ENCODE peak calls at places on chromosomes 1 and 21, in five cellular contexts. One of them, this sample, is unnamed.

GRCh38 chr1:88684482-88685238 is 587 bp downstream of the PKN2 start:
- DNase-seq in CD8-positive, alpha-beta memory T cell: peak; percentile 56
- DNase-seq in A549: peak; percentile 40
- DNase-seq in adrenal gland: peak; percentile 47
- DNase-seq in breast epithelium: peak; percentile 52
- DNase-seq in this sample: peak; percentile 63

GRCh38 chr1:41846595-41846994 is 72.1 kb downstream of the HIVEP3 start:
- DNase-seq in CD8-positive, alpha-beta memory T cell: no peak
- DNase-seq in A549: no peak
- DNase-seq in adrenal gland: no peak
- DNase-seq in breast epithelium: no peak
- DNase-seq in this sample: no peak

GRCh38 chr21:18987515-18988026 is 584.0 kb upstream of the TMPRSS15 start:
- DNase-seq in CD8-positive, alpha-beta memory T cell: no peak
- DNase-seq in A549: no peak
- DNase-seq in adrenal gland: no peak
- DNase-seq in breast epithelium: no peak
- DNase-seq in this sample: no peak

GRCh38 chr1:21775985-21776562 is 6.9 kb downstream of the USP48 start:
- DNase-seq in CD8-positive, alpha-beta memory T cell: no peak
- DNase-seq in A549: no peak
- DNase-seq in adrenal gland: no peak
- DNase-seq in breast epithelium: no peak
- DNase-seq in this sample: no peak

GRCh38 chr1:19811206-19811851 is 3.8 kb downstream of the RNF186 start:
- DNase-seq in CD8-positive, alpha-beta memory T cell: peak; percentile 12
- DNase-seq in A549: peak; percentile 24
- DNase-seq in adrenal gland: peak; percentile 62
- DNase-seq in breast epithelium: peak; percentile 62
- DNase-seq in this sample: no peak

GRCh38 chr1:199460933-199461332 is 566.6 kb upstream of the NR5A2 start:
- DNase-seq in CD8-positive, alpha-beta memory T cell: no peak
- DNase-seq in A549: no peak
- DNase-seq in adrenal gland: no peak
- DNase-seq in breast epithelium: no peak
- DNase-seq in this sample: no peak

GRCh38 chr1:169117014-169117413 is 10.5 kb downstream of the ATP1B1 start:
- DNase-seq in CD8-positive, alpha-beta memory T cell: no peak
- DNase-seq in A549: no peak
- DNase-seq in adrenal gland: no peak
- DNase-seq in breast epithelium: no peak
- DNase-seq in this sample: no peak

GRCh38 chr1:5953386-5953785 is 38.8 kb downstream of the NPHP4 start:
- DNase-seq in CD8-positive, alpha-beta memory T cell: no peak
- DNase-seq in A549: no peak
- DNase-seq in adrenal gland: no peak
- DNase-seq in breast epithelium: peak; percentile 33
- DNase-seq in this sample: no peak

GRCh38 chr21:40377135-40377534 is 469.8 kb downstream of the DSCAM start:
- DNase-seq in CD8-positive, alpha-beta memory T cell: no peak
- DNase-seq in A549: no peak
- DNase-seq in adrenal gland: no peak
- DNase-seq in breast epithelium: no peak
- DNase-seq in this sample: no peak

GRCh38 chr1:207801819-207802218 is 50.0 kb downstream of the CD46 start:
- DNase-seq in CD8-positive, alpha-beta memory T cell: no peak
- DNase-seq in A549: no peak
- DNase-seq in adrenal gland: no peak
- DNase-seq in breast epithelium: no peak
- DNase-seq in this sample: no peak

GRCh38 chr1:224786533-224787249 is 142.8 kb upstream of the DNAH14 start:
- DNase-seq in CD8-positive, alpha-beta memory T cell: no peak
- DNase-seq in A549: no peak
- DNase-seq in adrenal gland: no peak
- DNase-seq in breast epithelium: no peak
- DNase-seq in this sample: peak; percentile 12

GRCh38 chr1:167185062-167185461 is 35.6 kb upstream of the POU2F1 start:
- DNase-seq in CD8-positive, alpha-beta memory T cell: no peak
- DNase-seq in A549: no peak
- DNase-seq in adrenal gland: no peak
- DNase-seq in breast epithelium: no peak
- DNase-seq in this sample: no peak

GRCh38 chr1:20440785-20441200 is 45.2 kb downstream of the CAMK2N1 start:
- DNase-seq in CD8-positive, alpha-beta memory T cell: peak; percentile 16
- DNase-seq in A549: peak; percentile 76
- DNase-seq in adrenal gland: peak; percentile 77
- DNase-seq in breast epithelium: peak; percentile 49
- DNase-seq in this sample: peak; percentile 84

GRCh38 chr1:42365118-42365517 is 15.5 kb upstream of the RIMKLA start:
- DNase-seq in CD8-positive, alpha-beta memory T cell: no peak
- DNase-seq in A549: no peak
- DNase-seq in adrenal gland: no peak
- DNase-seq in breast epithelium: no peak
- DNase-seq in this sample: no peak

GRCh38 chr21:36126166-36126565 is 8.7 kb upstream of the CBR3 start:
- DNase-seq in CD8-positive, alpha-beta memory T cell: no peak
- DNase-seq in A549: no peak
- DNase-seq in adrenal gland: no peak
- DNase-seq in breast epithelium: no peak
- DNase-seq in this sample: no peak

GRCh38 chr1:38929476-38929875 is 12.2 kb downstream of the RHBDL2 start:
- DNase-seq in CD8-positive, alpha-beta memory T cell: no peak
- DNase-seq in A549: no peak
- DNase-seq in adrenal gland: no peak
- DNase-seq in breast epithelium: no peak
- DNase-seq in this sample: no peak

GRCh38 chr21:14454642-14455009 is 71.7 kb upstream of the HSPA13 start:
- DNase-seq in CD8-positive, alpha-beta memory T cell: no peak
- DNase-seq in A549: no peak
- DNase-seq in adrenal gland: no peak
- DNase-seq in breast epithelium: no peak
- DNase-seq in this sample: no peak

GRCh38 chr21:14452842-14453241 is 69.9 kb upstream of the HSPA13 start:
- DNase-seq in CD8-positive, alpha-beta memory T cell: no peak
- DNase-seq in A549: no peak
- DNase-seq in adrenal gland: no peak
- DNase-seq in breast epithelium: no peak
- DNase-seq in this sample: no peak

GRCh38 chr21:14452031-14452778 is 69.3 kb upstream of the HSPA13 start:
- DNase-seq in CD8-positive, alpha-beta memory T cell: no peak
- DNase-seq in A549: no peak
- DNase-seq in adrenal gland: no peak
- DNase-seq in breast epithelium: no peak
- DNase-seq in this sample: no peak

GRCh38 chr21:14453339-14453738 is 70.4 kb upstream of the HSPA13 start:
- DNase-seq in CD8-positive, alpha-beta memory T cell: no peak
- DNase-seq in A549: no peak
- DNase-seq in adrenal gland: no peak
- DNase-seq in breast epithelium: no peak
- DNase-seq in this sample: no peak

DNA sequence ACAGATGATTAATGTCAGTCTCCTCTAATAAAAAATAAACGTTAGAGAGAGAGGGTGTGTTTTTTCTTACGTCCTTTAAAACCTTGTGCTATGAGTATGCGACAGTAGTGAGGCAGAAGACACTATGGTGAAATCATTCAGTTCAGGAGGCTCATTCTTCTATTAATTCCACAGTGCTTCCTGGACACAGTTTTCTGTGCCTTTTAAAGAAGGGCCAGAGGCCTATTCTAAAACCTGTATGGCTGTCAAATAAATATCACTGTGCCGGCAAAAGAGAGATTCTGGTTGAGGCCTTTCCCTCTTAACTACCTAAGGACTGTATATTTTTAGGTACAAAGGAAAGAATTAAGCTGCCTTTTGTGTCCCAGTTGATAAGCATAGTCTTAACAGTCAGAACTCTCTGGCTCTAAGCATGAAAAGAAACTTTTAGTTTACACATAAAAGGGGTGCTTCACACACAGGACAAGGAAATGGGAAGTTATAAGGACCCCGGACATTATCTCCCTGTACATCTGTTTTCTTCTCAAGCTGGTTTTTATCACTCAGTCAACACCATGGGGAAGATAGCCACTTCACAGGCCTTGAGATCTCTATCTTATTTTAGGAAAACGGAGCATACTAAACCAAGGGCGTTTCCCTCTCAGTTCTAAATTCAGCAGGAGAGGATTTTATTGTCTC is 71.2 kb upstream of the HSPA13 start:
- DNase-seq in CD8-positive, alpha-beta memory T cell: no peak
- DNase-seq in A549: no peak
- DNase-seq in adrenal gland: no peak
- DNase-seq in breast epithelium: no peak
- DNase-seq in this sample: no peak
- H3K27ac ChIP-seq in CD8-positive, alpha-beta memory T cell: peak overlapping the region; percentile 83
- H3K27ac ChIP-seq in A549: no peak overlapping the region
- H3K27ac ChIP-seq in adrenal gland: no peak overlapping the region
- H3K27ac ChIP-seq in breast epithelium: no peak overlapping the region
- H3K27ac ChIP-seq in this sample: no peak overlapping the region

GRCh38 chr1:115726161-115726560 is 42.4 kb downstream of the CASQ2 start:
- DNase-seq in CD8-positive, alpha-beta memory T cell: no peak
- DNase-seq in A549: no peak
- DNase-seq in adrenal gland: no peak
- DNase-seq in breast epithelium: no peak
- DNase-seq in this sample: no peak
- H3K27ac ChIP-seq in CD8-positive, alpha-beta memory T cell: no peak overlapping the region
- H3K27ac ChIP-seq in A549: no peak overlapping the region
- H3K27ac ChIP-seq in adrenal gland: no peak overlapping the region
- H3K27ac ChIP-seq in breast epithelium: no peak overlapping the region
- H3K27ac ChIP-seq in this sample: no peak overlapping the region

GRCh38 chr1:205689479-205689878 is 9.2 kb upstream of the SLC45A3 start:
- DNase-seq in CD8-positive, alpha-beta memory T cell: no peak
- DNase-seq in A549: no peak
- DNase-seq in adrenal gland: no peak
- DNase-seq in breast epithelium: no peak
- DNase-seq in this sample: no peak
- H3K27ac ChIP-seq in CD8-positive, alpha-beta memory T cell: no peak overlapping the region
- H3K27ac ChIP-seq in A549: no peak overlapping the region
- H3K27ac ChIP-seq in adrenal gland: no peak overlapping the region
- H3K27ac ChIP-seq in breast epithelium: no peak overlapping the region
- H3K27ac ChIP-seq in this sample: no peak overlapping the region

DNA sequence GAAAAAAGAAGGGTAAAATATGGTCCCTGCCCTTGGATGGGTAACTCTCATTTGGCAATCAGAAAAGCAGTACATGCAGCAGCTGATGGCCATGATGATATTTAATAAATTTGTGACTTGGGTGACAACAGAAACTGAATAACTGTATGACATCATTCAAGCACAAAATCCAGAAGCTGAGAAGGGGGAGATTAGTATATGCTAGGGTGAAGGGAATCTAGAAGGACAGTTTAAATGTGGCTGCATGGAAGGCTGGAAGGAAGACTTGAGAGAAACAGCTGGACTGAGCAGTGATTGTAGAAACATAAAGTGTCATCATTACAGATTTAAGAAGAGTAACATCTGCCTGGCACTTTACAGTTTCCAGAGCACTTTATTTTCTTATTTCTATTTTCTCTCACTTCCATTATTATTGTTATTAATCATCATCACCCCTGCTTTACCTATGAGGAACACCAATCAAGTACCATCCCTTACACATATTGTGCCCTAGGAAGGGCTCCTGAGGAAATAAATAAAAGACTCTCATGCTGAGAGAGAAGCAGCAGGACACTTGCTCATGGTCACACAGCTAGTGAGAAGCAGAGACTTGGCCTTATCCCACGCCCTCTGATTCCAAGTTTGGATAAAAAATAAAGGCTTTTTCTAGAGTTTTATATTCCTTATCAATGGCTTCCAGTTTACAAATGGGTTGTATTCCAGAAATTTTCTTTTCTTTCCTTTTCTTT is 207.2 kb downstream of the PBX1 start:
- DNase-seq in CD8-positive, alpha-beta memory T cell: no peak
- DNase-seq in A549: no peak
- DNase-seq in adrenal gland: no peak
- DNase-seq in breast epithelium: no peak
- DNase-seq in this sample: no peak
- H3K27ac ChIP-seq in CD8-positive, alpha-beta memory T cell: no peak overlapping the region
- H3K27ac ChIP-seq in A549: peak overlapping the region; percentile 90
- H3K27ac ChIP-seq in adrenal gland: peak overlapping the region; percentile 13
- H3K27ac ChIP-seq in breast epithelium: peak overlapping the region; percentile 28
- H3K27ac ChIP-seq in this sample: no peak overlapping the region

DNA sequence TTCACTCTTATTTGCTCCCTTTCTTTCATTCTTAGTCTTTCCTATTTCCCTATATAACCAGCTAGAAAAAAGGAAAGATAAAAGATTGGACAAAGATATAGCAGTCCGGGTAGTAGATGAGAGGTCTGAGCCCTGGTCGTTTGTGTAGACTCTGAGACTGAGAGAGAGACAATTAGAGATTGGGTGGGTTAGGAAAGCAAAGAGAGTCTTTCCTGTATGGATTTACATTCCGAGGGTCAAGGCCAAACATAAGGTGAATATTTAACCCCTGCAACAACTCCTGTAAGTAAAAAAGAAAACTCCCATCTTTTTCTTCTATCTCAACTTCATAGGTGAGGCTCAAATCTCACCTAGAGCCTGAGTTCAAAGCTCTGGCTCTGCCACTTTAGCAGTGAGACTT is 218.0 kb upstream of the FGGY start:
- DNase-seq in CD8-positive, alpha-beta memory T cell: no peak
- DNase-seq in A549: no peak
- DNase-seq in adrenal gland: no peak
- DNase-seq in breast epithelium: no peak
- DNase-seq in this sample: no peak
- H3K27ac ChIP-seq in CD8-positive, alpha-beta memory T cell: no peak overlapping the region
- H3K27ac ChIP-seq in A549: no peak overlapping the region
- H3K27ac ChIP-seq in adrenal gland: no peak overlapping the region
- H3K27ac ChIP-seq in breast epithelium: no peak overlapping the region
- H3K27ac ChIP-seq in this sample: no peak overlapping the region

This sample was measured in RWPE1.